ENCODE peak calls at places on chromosomes 4 and X, in ten cellular contexts. H is CD8-positive, alpha-beta T cell; J is PC-9; Y is tibial nerve; P is fibroblast of pulmonary artery; G is SK-N-SH; X is IMR-90; U is Peyer's patch; S is uterus; Q is HCT116. M is an unnamed sample.

GRCh38 chrX:40107291-40108083 is 9.7 kb upstream of the BCOR start:
- DNase-seq in H (no peak), J (peak), Y (no peak), P (no peak), G (peak), X (no peak), U (peak), S (peak), Q (peak), M (no peak)

GRCh38 chrX:101081257-101081656 is 2.6 kb downstream of the TMEM35A start:
- DNase-seq in H (no peak), J (no peak), Y (no peak), P (no peak), G (no peak), X (no peak), U (no peak), S (no peak), Q (no peak), M (no peak)

GRCh38 chr4:49032440-49033161 is 46.5 kb downstream of the CWH43 start:
- DNase-seq in H (no peak), J (peak), Y (no peak), P (peak), G (peak), X (peak), U (no peak), S (no peak), Q (peak), M (peak)

GRCh38 chr4:186580669-186581068 is 25.3 kb upstream of the MTNR1A start:
- DNase-seq in H (no peak), J (no peak), Y (no peak), P (no peak), G (no peak), X (no peak), U (no peak), S (no peak), Q (no peak), M (no peak)

GRCh38 chr4:54728342-54728741 is 70.6 kb downstream of the KIT start:
- DNase-seq in H (no peak), J (no peak), Y (no peak), P (no peak), G (no peak), X (no peak), U (no peak), S (no peak), Q (no peak), M (no peak)

GRCh38 chr4:1375761-1376322 is 28.8 kb downstream of the UVSSA start:
- DNase-seq in H (no peak), J (no peak), Y (no peak), P (no peak), G (no peak), X (no peak), U (no peak), S (no peak), Q (no peak), M (no peak)

GRCh38 chr4:169770411-169770810 is 12.7 kb upstream of the HPF1 start:
- DNase-seq in H (no peak), J (no peak), Y (no peak), P (no peak), G (no peak), X (no peak), U (no peak), S (no peak), Q (no peak), M (no peak)

GRCh38 chr4:70326052-70326451 is 8.7 kb upstream of the CABS1 start:
- DNase-seq in H (no peak), J (no peak), Y (no peak), P (no peak), G (no peak), X (no peak), U (no peak), S (no peak), Q (no peak), M (no peak)

GRCh38 chrX:39753296-39753996 is 344.3 kb downstream of the BCOR start:
- DNase-seq in H (no peak), J (no peak), Y (no peak), P (peak), G (no peak), X (peak), U (no peak), S (no peak), Q (no peak), M (no peak)

GRCh38 chr4:138903185-138903584 is 112.4 kb upstream of the NOCT start:
- DNase-seq in H (no peak), J (no peak), Y (no peak), P (no peak), G (no peak), X (no peak), U (no peak), S (no peak), Q (no peak), M (no peak)

GRCh38 chr4:95153182-95153581 is 395.4 kb downstream of the BMPR1B start:
- DNase-seq in H (no peak), J (no peak), Y (no peak), P (no peak), G (no peak), X (no peak), U (no peak), S (no peak), Q (no peak), M (no peak)

DNA sequence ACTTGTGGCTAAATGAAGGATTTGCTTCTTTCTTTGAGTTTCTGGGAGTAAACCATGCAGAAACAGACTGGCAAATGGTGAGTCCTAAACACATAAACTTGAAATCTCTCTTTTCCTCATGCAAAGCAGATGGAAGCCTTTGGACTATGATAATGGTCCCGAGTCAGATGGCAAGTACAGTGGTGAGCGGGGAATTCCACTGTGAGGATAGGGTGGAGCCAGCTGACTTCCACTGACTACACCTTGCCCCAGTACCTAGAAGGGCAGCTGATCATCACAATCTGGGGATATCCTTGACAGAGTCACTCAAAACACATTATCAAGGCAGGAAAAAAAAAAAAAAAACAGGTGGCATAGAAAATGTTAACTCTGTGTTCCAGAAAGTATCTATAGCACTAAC is 34.3 kb downstream of the ENPEP start:
- DNase-seq in H (no peak), J (no peak), Y (no peak), P (no peak), G (no peak), X (no peak), U (peak), S (no peak), Q (no peak), M (no peak)
- TF ChIP-seq CTCF in H (no peak), J (no peak), Y (no peak), P (no peak), G (no peak), X (no peak), U (no peak), S (no peak), Q (no peak), M (no peak)

DNA sequence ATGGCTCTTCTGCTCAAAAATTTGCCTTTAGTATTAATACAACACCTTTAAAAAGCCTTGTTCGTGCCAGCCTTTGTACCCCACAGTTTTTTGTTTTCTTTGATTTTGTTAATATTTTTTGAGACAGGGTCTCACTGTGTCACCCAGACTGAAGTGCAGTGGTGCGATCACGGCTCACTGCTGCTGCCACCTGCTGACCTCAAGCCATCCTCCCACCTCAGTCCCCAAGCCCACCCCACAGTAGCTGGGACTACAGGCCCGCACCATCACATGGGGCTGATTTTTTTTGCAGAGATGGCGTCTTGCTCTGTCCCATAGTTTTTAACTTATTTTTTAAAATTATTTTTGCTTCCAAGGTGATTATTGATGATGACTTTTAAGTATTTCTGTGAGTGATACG is 134.0 kb downstream of the HTR2C start:
- DNase-seq in H (no peak), J (no peak), Y (no peak), P (no peak), G (peak), X (no peak), U (no peak), S (no peak), Q (no peak), M (no peak)
- TF ChIP-seq CTCF in H (no peak), J (peak), Y (no peak), P (peak), G (peak), X (no peak), U (no peak), S (no peak), Q (peak), M (no peak)

GRCh38 chr4:154349829-154350228 is 141.8 kb downstream of the DCHS2 start:
- DNase-seq in H (no peak), J (no peak), Y (no peak), P (peak), G (no peak), X (no peak), U (no peak), S (no peak), Q (peak), M (peak)
- TF ChIP-seq CTCF in H (no peak), J (peak), Y (no peak), P (peak), G (peak), X (peak), U (peak), S (no peak), Q (peak), M (peak)

DNA sequence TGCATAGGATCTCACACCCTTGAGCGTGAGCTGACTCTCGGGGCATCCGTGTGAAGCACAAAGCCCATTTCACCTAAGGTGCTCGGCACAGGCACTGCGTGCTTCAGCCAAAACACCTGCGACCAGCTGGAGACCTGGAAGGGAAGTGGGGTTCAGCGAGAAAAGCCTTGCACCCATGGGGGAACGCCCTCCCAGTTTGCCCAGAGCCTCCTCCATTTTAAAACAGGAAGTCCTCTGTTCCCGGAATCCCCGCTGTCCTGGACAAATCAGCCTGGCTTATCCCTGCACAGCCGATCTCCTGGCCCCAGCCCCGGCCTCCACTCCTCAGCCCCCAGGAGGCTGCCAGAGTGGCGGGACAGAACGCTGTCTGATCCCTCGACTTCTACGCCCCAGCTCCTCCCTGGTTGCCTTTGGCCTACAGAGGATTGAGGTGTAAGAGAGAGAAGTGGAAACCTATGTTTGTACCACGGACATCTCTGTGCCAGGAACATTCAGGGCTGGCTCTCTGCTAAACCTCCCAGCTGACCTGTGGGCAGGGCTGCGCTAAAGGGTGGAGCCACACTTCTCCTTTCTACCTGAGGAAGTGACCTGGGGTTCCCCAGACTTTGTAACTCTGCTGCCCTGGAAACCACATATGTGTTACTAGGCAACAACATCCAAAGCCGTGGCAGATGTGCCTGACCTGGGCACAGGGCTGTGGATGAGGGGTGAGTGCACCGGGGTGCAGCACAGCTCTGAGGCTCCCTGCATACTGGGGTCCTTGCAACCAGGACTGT is 3.8 kb upstream of the C4orf50 start:
- DNase-seq in H (no peak), J (no peak), Y (no peak), P (no peak), G (no peak), X (no peak), U (no peak), S (no peak), Q (no peak), M (no peak)
- TF ChIP-seq CTCF in H (no peak), J (no peak), Y (no peak), P (no peak), G (no peak), X (no peak), U (no peak), S (no peak), Q (no peak), M (no peak)

GRCh38 chr4:26132858-26133257 is 188.0 kb upstream of the RBPJ start:
- DNase-seq in H (no peak), J (no peak), Y (no peak), P (no peak), G (no peak), X (no peak), U (no peak), S (no peak), Q (no peak), M (peak)
- TF ChIP-seq CTCF in H (no peak), J (peak), Y (no peak), P (no peak), G (no peak), X (no peak), U (no peak), S (no peak), Q (peak), M (no peak)

DNA sequence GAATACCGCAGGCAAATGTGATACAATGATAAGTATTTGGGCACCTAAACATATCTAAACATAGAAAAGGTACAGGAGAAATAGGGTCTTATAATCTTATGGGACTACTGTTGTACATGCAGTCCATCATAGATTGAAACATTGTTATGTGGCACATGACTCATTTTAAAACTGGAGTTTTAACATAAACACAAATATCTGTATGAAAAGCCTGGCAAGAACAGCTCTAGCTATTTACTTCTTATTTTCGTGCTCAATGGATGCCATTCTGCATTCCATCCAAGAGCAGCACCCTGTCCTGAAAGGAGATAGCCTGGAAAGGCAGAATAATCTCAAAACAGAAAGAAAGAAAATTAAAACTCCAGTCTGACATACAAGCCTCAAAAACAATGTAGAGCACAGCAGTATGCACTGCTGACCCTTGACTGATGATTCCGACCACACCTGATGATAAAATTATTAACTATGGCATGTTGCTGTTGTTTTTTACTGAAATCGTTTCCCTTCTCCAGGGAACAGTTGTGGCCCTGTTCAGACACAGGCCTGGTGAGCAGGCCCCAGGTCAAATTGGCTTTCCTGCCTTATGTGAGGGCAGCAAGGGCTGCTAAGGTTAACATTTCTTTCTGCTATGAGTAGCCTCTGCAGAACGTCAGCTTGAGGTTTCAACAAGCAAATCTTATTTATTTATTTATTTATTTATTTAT is 152.7 kb downstream of the APBB2 start:
- DNase-seq in H (no peak), J (no peak), Y (no peak), P (peak), G (no peak), X (peak), U (no peak), S (no peak), Q (no peak), M (no peak)
- TF ChIP-seq CTCF in H (no peak), J (no peak), Y (no peak), P (no peak), G (no peak), X (peak), U (no peak), S (no peak), Q (no peak), M (no peak)

DNA sequence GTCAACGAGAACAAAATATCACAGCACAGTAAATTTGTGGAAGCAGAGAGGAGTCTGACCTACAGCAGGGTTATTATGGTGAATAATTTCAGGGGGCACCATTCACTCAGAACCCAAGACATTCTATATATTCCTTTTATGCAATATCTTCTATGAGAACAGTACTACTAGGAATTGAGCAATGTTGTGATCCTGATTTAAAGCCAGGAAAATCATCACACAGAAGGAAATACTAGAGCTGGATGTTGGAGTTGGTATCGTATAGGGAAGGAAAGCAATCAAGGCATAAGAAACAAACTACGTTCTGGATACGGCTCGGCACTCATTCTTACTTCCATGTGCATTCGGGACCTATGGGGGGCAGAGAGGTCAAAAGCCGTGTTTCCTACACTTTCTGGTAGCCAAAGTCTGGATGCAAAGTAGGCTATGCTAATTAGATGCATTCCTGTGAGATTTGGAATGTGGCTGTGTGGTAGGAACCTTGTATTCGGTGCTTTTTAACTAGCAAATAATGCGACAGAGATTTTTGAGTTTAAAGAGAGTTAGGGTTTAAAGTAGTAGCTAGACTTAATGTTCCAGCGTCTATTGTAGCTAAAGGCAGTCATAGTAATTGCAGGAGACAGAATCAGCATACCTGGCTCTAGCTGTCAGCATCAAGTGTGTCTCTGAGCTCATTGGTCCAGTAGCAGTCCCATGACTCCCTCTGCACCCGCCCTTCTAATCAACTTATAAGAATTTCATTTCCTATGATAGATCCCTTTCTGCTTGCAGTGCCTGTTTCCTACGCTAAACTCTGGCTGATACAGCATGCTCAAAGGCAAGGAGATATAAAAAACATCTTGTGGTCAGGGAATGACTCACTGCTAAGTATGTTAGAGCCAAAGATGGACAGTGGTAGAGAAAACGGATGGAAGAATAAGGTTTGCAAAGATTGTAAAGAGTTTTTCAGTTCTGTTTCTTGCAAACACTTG is 43.3 kb upstream of the PDGFC start:
- DNase-seq in H (no peak), J (peak), Y (no peak), P (peak), G (no peak), X (peak), U (no peak), S (no peak), Q (peak), M (peak)
- TF ChIP-seq CTCF in H (no peak), J (no peak), Y (no peak), P (peak), G (no peak), X (peak), U (no peak), S (no peak), Q (no peak), M (no peak)

GRCh38 chrX:83847339-83847738 is 13.6 kb upstream of the CYLC1 start:
- DNase-seq in H (no peak), J (no peak), Y (no peak), P (no peak), G (no peak), X (no peak), U (no peak), S (no peak), Q (no peak), M (no peak)

GRCh38 chrX:83845397-83845796 is 15.5 kb upstream of the CYLC1 start:
- DNase-seq in H (no peak), J (peak), Y (no peak), P (peak), G (peak), X (peak), U (no peak), S (no peak), Q (peak), M (peak)
- TF ChIP-seq CTCF in H (peak), J (peak), Y (no peak), P (peak), G (peak), X (peak), U (peak), S (peak), Q (peak), M (peak)

GRCh38 chr4:100424376-100424775 is 93.4 kb downstream of the EMCN start:
- DNase-seq in H (no peak), J (no peak), Y (no peak), P (no peak), G (no peak), X (no peak), U (no peak), S (no peak), Q (no peak), M (no peak)

GRCh38 chr4:100420571-100420970 is 97.3 kb downstream of the EMCN start:
- DNase-seq in H (no peak), J (no peak), Y (no peak), P (no peak), G (no peak), X (peak), U (no peak), S (no peak), Q (no peak), M (no peak)

GRCh38 chr4:100417565-100417964 is 100.3 kb downstream of the EMCN start:
- DNase-seq in H (no peak), J (no peak), Y (no peak), P (peak), G (peak), X (peak), U (no peak), S (no peak), Q (no peak), M (no peak)

GRCh38 chr4:100422911-100423310 is 94.9 kb downstream of the EMCN start:
- DNase-seq in H (no peak), J (no peak), Y (no peak), P (peak), G (no peak), X (no peak), U (no peak), S (no peak), Q (no peak), M (no peak)

GRCh38 chr4:100421356-100421978 is 96.4 kb downstream of the EMCN start:
- DNase-seq in H (no peak), J (no peak), Y (no peak), P (peak), G (peak), X (peak), U (no peak), S (no peak), Q (peak), M (peak)
- TF ChIP-seq CTCF in H (peak), J (peak), Y (peak), P (peak), G (peak), X (peak), U (peak), S (no peak), Q (peak), M (peak)

GRCh38 chrX:105190252-105190853 is 30.1 kb downstream of the TEX13A start:
- DNase-seq in H (no peak), J (peak), Y (no peak), P (peak), G (peak), X (peak), U (peak), S (no peak), Q (no peak), M (peak)

GRCh38 chrX:105191878-105192277 is 28.6 kb downstream of the TEX13A start:
- DNase-seq in H (no peak), J (peak), Y (no peak), P (peak), G (peak), X (no peak), U (no peak), S (no peak), Q (no peak), M (peak)

GRCh38 chrX:105189093-105189492 is 31.4 kb downstream of the TEX13A start:
- DNase-seq in H (no peak), J (no peak), Y (no peak), P (no peak), G (no peak), X (no peak), U (no peak), S (no peak), Q (no peak), M (no peak)
- TF ChIP-seq CTCF in H (no peak), J (no peak), Y (no peak), P (no peak), G (no peak), X (no peak), U (no peak), S (no peak), Q (no peak), M (no peak)